ENCODE peak calls at places on chromosomes 1 and 21, in four cellular contexts. One of them, this sample, is unnamed.

GRCh38 chr1:7235871-7236472 is 450.7 kb downstream of the CAMTA1 start:
- DNase-seq in tibial artery: no peak
- DNase-seq in lung: no peak
- DNase-seq in RWPE1: no peak
- DNase-seq in this sample: no peak

GRCh38 chr1:218656301-218657037 is 311.3 kb downstream of the TGFB2 start:
- DNase-seq in tibial artery: no peak
- DNase-seq in lung: no peak
- DNase-seq in RWPE1: no peak
- DNase-seq in this sample: no peak

GRCh38 chr1:161189036-161189435 is 9.8 kb downstream of the ADAMTS4 start:
- DNase-seq in tibial artery: no peak
- DNase-seq in lung: no peak
- DNase-seq in RWPE1: no peak
- DNase-seq in this sample: no peak

GRCh38 chr1:170318736-170319135 is 173.0 kb downstream of the NTMT2 start:
- DNase-seq in tibial artery: no peak
- DNase-seq in lung: no peak
- DNase-seq in RWPE1: no peak
- DNase-seq in this sample: no peak

GRCh38 chr1:107649023-107649422 is 316.0 kb downstream of the VAV3 start:
- DNase-seq in tibial artery: no peak
- DNase-seq in lung: no peak
- DNase-seq in RWPE1: no peak
- DNase-seq in this sample: no peak

GRCh38 chr1:201307760-201308499 is 24.6 kb downstream of the PKP1 start:
- DNase-seq in tibial artery: peak; percentile 50
- DNase-seq in lung: no peak
- DNase-seq in RWPE1: peak; percentile 89
- DNase-seq in this sample: no peak

GRCh38 chr1:162847839-162848453 is 13.0 kb downstream of the CCDC190 start:
- DNase-seq in tibial artery: peak; percentile 80
- DNase-seq in lung: peak; percentile 77
- DNase-seq in RWPE1: peak; percentile 56
- DNase-seq in this sample: peak; percentile 75

GRCh38 chr1:203600782-203601513 is 25.7 kb upstream of the ATP2B4 start:
- DNase-seq in tibial artery: no peak
- DNase-seq in lung: no peak
- DNase-seq in RWPE1: no peak
- DNase-seq in this sample: no peak

GRCh38 chr1:31672988-31673387 is 28.3 kb upstream of the PEF1 start:
- DNase-seq in tibial artery: peak; percentile 51
- DNase-seq in lung: no peak
- DNase-seq in RWPE1: no peak
- DNase-seq in this sample: peak; percentile 59

GRCh38 chr21:45078877-45079281 is 4.5 kb downstream of the ADARB1 start:
- DNase-seq in tibial artery: no peak
- DNase-seq in lung: no peak
- DNase-seq in RWPE1: no peak
- DNase-seq in this sample: no peak

GRCh38 chr1:93720931-93721614 is 39.4 kb upstream of the BCAR3 start:
- DNase-seq in tibial artery: no peak
- DNase-seq in lung: no peak
- DNase-seq in RWPE1: no peak
- DNase-seq in this sample: no peak

GRCh38 chr1:204353213-204353910 is 6.4 kb downstream of the PLEKHA6 start:
- DNase-seq in tibial artery: no peak
- DNase-seq in lung: no peak
- DNase-seq in RWPE1: no peak
- DNase-seq in this sample: no peak

GRCh38 chr1:115929846-115930245 is 46.5 kb upstream of the SLC22A15 start:
- DNase-seq in tibial artery: no peak
- DNase-seq in lung: no peak
- DNase-seq in RWPE1: peak; percentile 38
- DNase-seq in this sample: no peak

GRCh38 chr21:15992171-15992570 is 262.4 kb downstream of the USP25 start:
- DNase-seq in tibial artery: no peak
- DNase-seq in lung: no peak
- DNase-seq in RWPE1: no peak
- DNase-seq in this sample: no peak

GRCh38 chr1:24003331-24003972 is 23.3 kb upstream of the SRSF10 start:
- DNase-seq in tibial artery: no peak
- DNase-seq in lung: no peak
- DNase-seq in RWPE1: no peak
- DNase-seq in this sample: no peak

DNA sequence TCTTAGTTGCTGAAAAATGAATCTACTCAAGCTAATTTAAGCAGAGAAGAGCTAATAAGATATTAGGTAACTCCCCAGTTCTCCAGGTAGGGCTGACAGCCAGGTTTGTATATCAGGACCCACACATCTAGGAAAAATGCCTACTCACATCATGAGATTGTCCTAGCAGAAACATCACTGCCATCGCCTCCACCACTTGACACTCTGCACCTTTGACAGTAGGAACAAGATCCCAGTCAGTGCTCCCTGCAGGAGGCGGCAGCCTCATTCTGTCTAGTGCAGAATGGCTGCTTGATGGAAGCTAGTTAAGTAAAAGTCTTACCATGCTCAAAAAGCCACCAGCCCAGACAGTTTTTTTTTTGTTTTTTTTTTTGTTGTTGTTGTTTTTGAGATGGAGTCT is 31.6 kb upstream of the USP1 start:
- DNase-seq in tibial artery: no peak
- DNase-seq in lung: no peak
- DNase-seq in RWPE1: no peak
- DNase-seq in this sample: no peak
- H3K27ac ChIP-seq in tibial artery: no peak overlapping the region
- H3K27ac ChIP-seq in lung: no peak overlapping the region
- H3K27ac ChIP-seq in RWPE1: no peak overlapping the region
- H3K27ac ChIP-seq in this sample: no peak overlapping the region

GRCh38 chr1:200262326-200262965 is 147.4 kb downstream of the ZNF281 start:
- DNase-seq in tibial artery: no peak
- DNase-seq in lung: no peak
- DNase-seq in RWPE1: no peak
- DNase-seq in this sample: no peak

GRCh38 chr1:200257235-200257634 is 152.6 kb downstream of the ZNF281 start:
- DNase-seq in tibial artery: no peak
- DNase-seq in lung: no peak
- DNase-seq in RWPE1: no peak
- DNase-seq in this sample: no peak

GRCh38 chr1:200263203-200263602 is 146.6 kb downstream of the ZNF281 start:
- DNase-seq in tibial artery: no peak
- DNase-seq in lung: no peak
- DNase-seq in RWPE1: no peak
- DNase-seq in this sample: no peak

GRCh38 chr1:200260587-200261335 is 149.1 kb downstream of the ZNF281 start:
- DNase-seq in tibial artery: no peak
- DNase-seq in lung: no peak
- DNase-seq in RWPE1: no peak
- DNase-seq in this sample: no peak

DNA sequence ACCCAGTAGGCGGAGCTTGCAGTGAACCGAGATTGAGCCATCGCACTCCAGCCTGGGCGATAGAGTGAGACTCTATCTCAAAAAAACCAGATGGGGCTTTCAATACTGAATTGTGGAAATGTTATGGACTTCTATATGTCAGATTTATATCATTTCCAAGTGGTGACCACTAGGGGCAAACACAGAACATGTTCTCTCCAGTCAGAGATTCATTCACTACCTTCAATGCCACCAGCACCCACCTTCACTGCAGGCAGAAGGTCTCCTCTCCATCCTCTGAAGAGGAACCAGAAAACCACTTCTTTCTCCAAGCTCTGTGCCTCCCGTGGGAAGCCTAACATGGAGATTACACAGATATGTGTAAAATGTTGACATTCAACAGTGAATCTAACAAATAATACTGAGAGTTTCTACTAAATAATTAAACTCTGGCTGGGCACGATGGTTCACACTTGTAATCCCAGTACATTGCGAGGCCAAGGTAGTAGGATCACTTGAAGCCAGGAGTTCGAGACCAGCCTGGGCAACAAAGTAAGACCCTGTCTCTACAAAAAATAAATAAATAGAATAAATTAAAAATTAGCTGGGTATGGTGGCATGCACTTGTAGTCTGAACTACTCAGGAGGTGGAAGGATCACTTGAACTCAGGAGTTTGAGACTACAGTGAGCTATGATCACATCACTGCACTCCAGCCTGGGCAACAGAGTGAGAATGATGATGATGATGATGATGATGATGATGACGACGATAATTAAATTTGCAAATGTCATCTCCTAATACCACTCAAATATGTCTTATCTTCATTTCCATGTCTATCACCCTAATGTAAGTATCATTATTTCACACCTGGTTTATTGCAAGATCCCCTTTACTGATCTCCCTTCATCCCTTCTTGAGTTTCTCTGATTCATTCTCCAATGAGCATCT is 151.1 kb downstream of the ZNF281 start:
- DNase-seq in tibial artery: no peak
- DNase-seq in lung: no peak
- DNase-seq in RWPE1: peak; percentile 64
- DNase-seq in this sample: no peak
- H3K27ac ChIP-seq in tibial artery: no peak overlapping the region
- H3K27ac ChIP-seq in lung: no peak overlapping the region
- H3K27ac ChIP-seq in RWPE1: no peak overlapping the region
- H3K27ac ChIP-seq in this sample: no peak overlapping the region

GRCh38 chr21:46394819-46395152 is 63.9 kb upstream of the DIP2A start:
- DNase-seq in tibial artery: no peak
- DNase-seq in lung: no peak
- DNase-seq in RWPE1: no peak
- DNase-seq in this sample: no peak
- H3K27ac ChIP-seq in tibial artery: no peak overlapping the region
- H3K27ac ChIP-seq in lung: no peak overlapping the region
- H3K27ac ChIP-seq in RWPE1: peak overlapping the region; percentile 15
- H3K27ac ChIP-seq in this sample: no peak overlapping the region

GRCh38 chr1:150559627-150560010 is 10.4 kb downstream of the ADAMTSL4 start:
- DNase-seq in tibial artery: no peak
- DNase-seq in lung: no peak
- DNase-seq in RWPE1: no peak
- DNase-seq in this sample: no peak
- H3K27ac ChIP-seq in tibial artery: peak overlapping the region; percentile 99
- H3K27ac ChIP-seq in lung: peak overlapping the region; percentile 77
- H3K27ac ChIP-seq in RWPE1: peak overlapping the region; percentile 100
- H3K27ac ChIP-seq in this sample: peak overlapping the region; percentile 100

GRCh38 chr21:34668803-34669148 is at the start of gene CLIC6:
- DNase-seq in tibial artery: peak; percentile 75
- DNase-seq in lung: peak; percentile 52
- DNase-seq in RWPE1: no peak
- DNase-seq in this sample: no peak
- H3K27ac ChIP-seq in tibial artery: peak within 1 kb of the TSS; percentile 47
- H3K27ac ChIP-seq in lung: peak within 1 kb of the TSS; percentile 21
- H3K27ac ChIP-seq in RWPE1: no peak within 1 kb of the TSS
- H3K27ac ChIP-seq in this sample: no peak within 1 kb of the TSS

GRCh38 chr1:153542956-153543737 is 2.4 kb upstream of the S100A5 start:
- DNase-seq in tibial artery: peak; percentile 13
- DNase-seq in lung: no peak
- DNase-seq in RWPE1: no peak
- DNase-seq in this sample: no peak

GRCh38 chr1:153541641-153542569 is 1.2 kb upstream of the S100A5 start:
- DNase-seq in tibial artery: peak; percentile 18
- DNase-seq in lung: no peak
- DNase-seq in RWPE1: no peak
- DNase-seq in this sample: no peak

GRCh38 chr1:153539395-153540093 is 1.2 kb downstream of the S100A5 start:
- DNase-seq in tibial artery: no peak
- DNase-seq in lung: no peak
- DNase-seq in RWPE1: no peak
- DNase-seq in this sample: no peak

GRCh38 chr1:153538315-153538821 is 2.4 kb downstream of the S100A5 start:
- DNase-seq in tibial artery: no peak
- DNase-seq in lung: no peak
- DNase-seq in RWPE1: no peak
- DNase-seq in this sample: no peak

GRCh38 chr1:153540394-153541361 is at the start of gene S100A5:
- DNase-seq in tibial artery: no peak
- DNase-seq in lung: no peak
- DNase-seq in RWPE1: no peak
- DNase-seq in this sample: no peak
- H3K27ac ChIP-seq in tibial artery: peak within 1 kb of the TSS; percentile 79
- H3K27ac ChIP-seq in lung: peak within 1 kb of the TSS; percentile 54
- H3K27ac ChIP-seq in RWPE1: peak within 1 kb of the TSS; percentile 96
- H3K27ac ChIP-seq in this sample: no peak within 1 kb of the TSS